ENCODE peak calls at places on chromosomes 1 and 21, in five cellular contexts. J is AG04450, R is posterior cingulate gyrus, P is activated T-helper 1 cell treated with Interleukin-2 at 50 U/mL for 16 hours, O is tibial artery. U is an unnamed sample.

GRCh38 chr1:101338714-101339430 is 102.1 kb downstream of the S1PR1 start:
- DNase-seq in J (no peak), R (no peak), P (no peak), O (no peak), U (no peak)

GRCh38 chr1:31783846-31784245 is 19.7 kb upstream of the ADGRB2 start:
- DNase-seq in J (no peak), R (no peak), P (no peak), O (no peak), U (no peak)

GRCh38 chr1:153880962-153881361 is 41.8 kb downstream of the GATAD2B start:
- DNase-seq in J (peak), R (peak), P (no peak), O (peak), U (peak)

GRCh38 chr1:68231627-68232303 is 558 bp downstream of the WLS start:
- DNase-seq in J (peak), R (no peak), P (no peak), O (peak), U (peak)

GRCh38 chr1:10283318-10283984 is 73.1 kb downstream of the KIF1B start:
- DNase-seq in J (no peak), R (no peak), P (no peak), O (no peak), U (no peak)

GRCh38 chr1:63732666-63733065 is 41.2 kb upstream of the ROR1 start:
- DNase-seq in J (no peak), R (no peak), P (no peak), O (no peak), U (no peak)

GRCh38 chr1:89907669-89908293 is 86.9 kb downstream of the LRRC8D start:
- DNase-seq in J (no peak), R (no peak), P (no peak), O (no peak), U (no peak)

GRCh38 chr1:168236836-168237611 is 11.2 kb downstream of the SFT2D2 start:
- DNase-seq in J (no peak), R (no peak), P (no peak), O (no peak), U (no peak)

GRCh38 chr1:234434706-234435105 is 44.3 kb downstream of the TARBP1 start:
- DNase-seq in J (no peak), R (no peak), P (no peak), O (no peak), U (no peak)

GRCh38 chr1:25572708-25573590 is 29.5 kb downstream of the LDLRAP1 start:
- DNase-seq in J (no peak), R (no peak), P (no peak), O (no peak), U (peak)

GRCh38 chr1:66540434-66541032 is 6.6 kb downstream of the SGIP1 start:
- DNase-seq in J (no peak), R (no peak), P (no peak), O (no peak), U (no peak)

GRCh38 chr1:177780096-177780700 is 189.7 kb downstream of the SEC16B start:
- DNase-seq in J (peak), R (no peak), P (no peak), O (no peak), U (peak)

GRCh38 chr21:14523234-14523633 is 22.9 kb downstream of the SAMSN1 start:
- DNase-seq in J (no peak), R (no peak), P (no peak), O (no peak), U (no peak)

GRCh38 chr1:21930629-21931170 is 6.4 kb downstream of the HSPG2 start:
- DNase-seq in J (no peak), R (no peak), P (no peak), O (no peak), U (no peak)

GRCh38 chr21:29196021-29196663 is 65.7 kb downstream of the MAP3K7CL start:
- DNase-seq in J (peak), R (no peak), P (peak), O (peak), U (peak)

GRCh38 chr1:43582162-43582566 is 51.5 kb downstream of the PTPRF start:
- DNase-seq in J (peak), R (peak), P (no peak), O (no peak), U (peak)

GRCh38 chr1:43688594-43689000 is 18.7 kb upstream of the ST3GAL3 start:
- DNase-seq in J (peak), R (no peak), P (no peak), O (no peak), U (no peak)

GRCh38 chr1:113860891-113861290 is 10.6 kb downstream of the PTPN22 start:
- DNase-seq in J (peak), R (no peak), P (no peak), O (no peak), U (no peak)

GRCh38 chr1:181128592-181129497 is 40.3 kb downstream of the IER5 start:
- DNase-seq in J (no peak), R (no peak), P (no peak), O (no peak), U (no peak)

GRCh38 chr1:234512376-234512965 is 33.5 kb upstream of the TARBP1 start:
- DNase-seq in J (no peak), R (no peak), P (no peak), O (no peak), U (no peak)

GRCh38 chr1:102772831-102773230 is 335.5 kb downstream of the COL11A1 start:
- DNase-seq in J (no peak), R (no peak), P (no peak), O (no peak), U (no peak)

GRCh38 chr1:71047635-71048607 is at the start of gene PTGER3:
- DNase-seq in J (no peak), R (no peak), P (no peak), O (peak), U (peak)

GRCh38 chr1:201214461-201214860 is 23.8 kb downstream of the IGFN1 start:
- DNase-seq in J (no peak), R (no peak), P (no peak), O (no peak), U (no peak)

GRCh38 chr1:89993541-89993940 is 1.4 kb upstream of the ZNF326 start:
- DNase-seq in J (no peak), R (no peak), P (no peak), O (no peak), U (no peak)

GRCh38 chr1:5005171-5005570 is 350.8 kb downstream of the AJAP1 start:
- DNase-seq in J (no peak), R (no peak), P (no peak), O (no peak), U (no peak)

GRCh38 chr1:107318932-107319331 is 178.1 kb downstream of the NTNG1 start:
- DNase-seq in J (no peak), R (no peak), P (no peak), O (no peak), U (no peak)

GRCh38 chr1:71365451-71365850 is 284.6 kb upstream of the ZRANB2 start:
- DNase-seq in J (no peak), R (no peak), P (no peak), O (no peak), U (no peak)

GRCh38 chr21:15826147-15826780 is 96.5 kb downstream of the USP25 start:
- DNase-seq in J (no peak), R (no peak), P (no peak), O (no peak), U (no peak)

GRCh38 chr1:38991638-38992449 is 768 bp downstream of the AKIRIN1 start:
- DNase-seq in J (no peak), R (no peak), P (no peak), O (peak), U (peak)

GRCh38 chr1:27928216-27928954 is 6.4 kb upstream of the SMPDL3B start:
- DNase-seq in J (no peak), R (no peak), P (no peak), O (no peak), U (no peak)

U was measured in frontal cortex.